ENCODE peak calls at places on chromosomes 11 and 22, in four cellular contexts. One of them, this sample, is unnamed.

GRCh38 chr11:61777234-61778090 is 14.9 kb downstream of the TMEM258 start:
- DNase-seq in pancreas: peak; percentile 94
- DNase-seq in brain microvascular endothelial cell: no peak
- DNase-seq in WERI-Rb-1: no peak
- DNase-seq in this sample: peak; percentile 98

GRCh38 chr22:23180893-23181762 is 819 bp downstream of the BCR start:
- DNase-seq in brain microvascular endothelial cell: no peak
- DNase-seq in WERI-Rb-1: no peak
- DNase-seq in pancreas: peak; percentile 77
- DNase-seq in this sample: peak; percentile 78

GRCh38 chr22:17063372-17064106 is 21.3 kb upstream of the IL17RA start:
- DNase-seq in brain microvascular endothelial cell: no peak
- DNase-seq in pancreas: no peak
- DNase-seq in WERI-Rb-1: no peak
- DNase-seq in this sample: no peak

GRCh38 chr22:22068025-22068424 is 85.4 kb upstream of the TOP3B start:
- DNase-seq in brain microvascular endothelial cell: no peak
- DNase-seq in pancreas: no peak
- DNase-seq in WERI-Rb-1: no peak
- DNase-seq in this sample: no peak

GRCh38 chr22:42645341-42645937 is 3.8 kb downstream of the CYB5R3 start:
- DNase-seq in brain microvascular endothelial cell: no peak
- DNase-seq in pancreas: no peak
- DNase-seq in WERI-Rb-1: no peak
- DNase-seq in this sample: peak; percentile 58

GRCh38 chr11:72641900-72642814 is 32.1 kb downstream of the PDE2A start:
- DNase-seq in brain microvascular endothelial cell: no peak
- DNase-seq in pancreas: no peak
- DNase-seq in WERI-Rb-1: peak; percentile 47
- DNase-seq in this sample: peak; percentile 95

GRCh38 chr22:17914474-17914873 is 109.9 kb downstream of the MICAL3 start:
- DNase-seq in pancreas: no peak
- DNase-seq in WERI-Rb-1: no peak
- DNase-seq in brain microvascular endothelial cell: no peak
- DNase-seq in this sample: no peak

GRCh38 chr11:16776716-16777115 is 38.3 kb downstream of the C11orf58 start:
- DNase-seq in brain microvascular endothelial cell: no peak
- DNase-seq in pancreas: no peak
- DNase-seq in WERI-Rb-1: no peak
- DNase-seq in this sample: no peak

GRCh38 chr11:10898763-10899541 is 41.1 kb upstream of the ZBED5 start:
- DNase-seq in WERI-Rb-1: no peak
- DNase-seq in pancreas: no peak
- DNase-seq in brain microvascular endothelial cell: no peak
- DNase-seq in this sample: no peak

GRCh38 chr11:57426439-57426753 is 525 bp downstream of the SLC43A3 start:
- DNase-seq in pancreas: no peak
- DNase-seq in brain microvascular endothelial cell: no peak
- DNase-seq in WERI-Rb-1: no peak
- DNase-seq in this sample: peak; percentile 54

GRCh38 chr11:12180257-12181205 is 70.1 kb downstream of the MICAL2 start:
- DNase-seq in pancreas: no peak
- DNase-seq in WERI-Rb-1: no peak
- DNase-seq in brain microvascular endothelial cell: peak; percentile 74
- DNase-seq in this sample: no peak

GRCh38 chr11:95790933-95791247 is 592 bp downstream of the CEP57 start:
- DNase-seq in brain microvascular endothelial cell: peak; percentile 59
- DNase-seq in WERI-Rb-1: peak; percentile 65
- DNase-seq in pancreas: peak; percentile 80
- DNase-seq in this sample: peak; percentile 33

GRCh38 chr11:8196749-8197148 is 27.9 kb upstream of the RIC3 start:
- DNase-seq in WERI-Rb-1: no peak
- DNase-seq in brain microvascular endothelial cell: no peak
- DNase-seq in pancreas: no peak
- DNase-seq in this sample: no peak

GRCh38 chr11:44507896-44508440 is 57.5 kb upstream of the CD82 start:
- DNase-seq in brain microvascular endothelial cell: no peak
- DNase-seq in pancreas: no peak
- DNase-seq in WERI-Rb-1: no peak
- DNase-seq in this sample: no peak

GRCh38 chr22:49958462-49958921 is 2.1 kb upstream of the PIM3 start:
- DNase-seq in WERI-Rb-1: no peak
- DNase-seq in pancreas: peak; percentile 67
- DNase-seq in brain microvascular endothelial cell: no peak
- DNase-seq in this sample: no peak

GRCh38 chr22:48577014-48577690 is 1250.5 kb downstream of the BRD1 start:
- DNase-seq in WERI-Rb-1: peak; percentile 53
- DNase-seq in pancreas: no peak
- DNase-seq in brain microvascular endothelial cell: no peak
- DNase-seq in this sample: peak; percentile 79

DNA sequence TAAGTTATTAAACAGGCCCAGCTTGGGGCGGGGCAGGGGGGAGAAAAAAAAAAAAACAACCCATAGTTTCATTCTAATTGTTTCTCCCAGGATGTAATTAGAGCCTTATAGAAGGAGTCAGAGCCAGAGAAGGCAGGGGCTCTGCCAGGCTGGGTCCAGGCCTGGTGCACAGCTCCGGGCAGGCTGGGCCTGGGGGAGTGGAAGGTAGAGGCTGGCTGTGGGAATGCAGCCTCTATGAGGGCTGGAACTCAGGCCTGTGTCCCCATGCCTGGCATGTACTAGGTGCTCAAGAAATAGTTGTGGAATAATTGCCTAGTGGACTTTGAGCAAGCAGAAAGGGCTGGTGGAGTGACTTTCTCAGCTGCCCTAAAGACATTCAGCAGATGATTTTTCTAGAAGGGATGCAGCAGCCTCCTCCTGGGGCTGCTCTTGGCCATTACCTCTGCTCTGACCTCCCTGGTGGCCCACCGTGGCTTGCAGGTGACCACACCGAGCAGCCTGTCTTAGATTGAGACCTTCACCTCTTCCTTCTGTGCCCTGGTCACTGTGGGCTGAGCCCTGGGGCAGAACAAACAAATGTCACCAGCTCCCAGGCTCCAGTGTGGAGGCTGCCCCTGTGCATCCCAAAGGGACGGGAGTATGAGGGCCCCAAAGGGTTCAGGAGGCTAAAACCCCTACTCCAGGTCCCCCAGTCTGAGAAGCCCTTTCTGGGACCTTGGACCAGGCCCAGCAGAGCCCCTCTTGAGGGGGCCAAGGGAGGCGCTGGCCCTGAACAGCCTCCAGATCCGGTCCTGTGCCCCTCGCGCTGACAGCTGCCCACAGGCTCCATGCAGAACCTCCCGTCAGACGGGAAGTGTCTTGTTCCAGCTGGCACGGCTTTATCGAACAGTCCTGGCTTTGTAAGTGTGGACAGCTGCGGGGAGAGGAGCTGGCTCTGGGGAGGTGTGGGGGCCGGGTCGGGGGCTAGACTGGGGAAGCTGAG is 18.8 kb downstream of the MYEOV start:
- DNase-seq in brain microvascular endothelial cell: no peak
- DNase-seq in WERI-Rb-1: no peak
- DNase-seq in pancreas: no peak
- DNase-seq in this sample: no peak
- H3K4me3 ChIP-seq in brain microvascular endothelial cell: no peak overlapping the region
- H3K4me3 ChIP-seq in WERI-Rb-1: no peak overlapping the region
- H3K4me3 ChIP-seq in pancreas: no peak overlapping the region
- H3K4me3 ChIP-seq in this sample: no peak overlapping the region

DNA sequence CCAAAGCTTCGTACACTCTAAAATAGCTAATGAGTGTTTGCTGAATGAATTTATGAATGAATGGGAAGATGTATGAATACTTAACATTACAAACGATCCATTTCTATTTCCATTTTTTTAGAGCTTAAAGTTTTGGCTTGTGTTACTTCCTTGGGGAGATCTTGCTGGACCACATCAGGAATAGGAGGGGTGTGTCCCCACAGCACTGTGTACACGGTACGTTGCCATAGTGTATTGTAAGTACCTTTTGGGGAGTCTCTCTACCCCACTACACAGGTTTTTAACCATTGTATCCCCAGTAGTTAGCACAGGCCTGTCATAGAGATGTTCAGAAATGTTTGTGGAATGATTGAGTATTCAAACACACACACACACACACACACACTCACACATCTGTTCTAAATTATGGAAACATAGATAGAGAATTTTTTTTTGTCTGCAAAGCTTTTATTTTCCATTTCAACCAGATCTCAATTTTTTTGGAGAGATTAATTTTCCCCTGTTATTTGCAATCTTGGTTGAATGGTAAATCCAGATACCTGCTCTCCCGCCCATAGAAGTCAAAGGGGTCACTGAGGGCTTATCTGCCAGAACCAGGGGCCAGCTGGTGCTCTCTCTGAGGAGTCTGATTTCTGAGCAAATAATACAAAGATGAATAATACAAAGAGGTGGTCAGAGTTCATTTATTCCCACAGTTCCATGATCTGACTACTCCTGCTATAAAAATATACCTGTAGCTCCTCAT is 471.0 kb downstream of the INSC start:
- DNase-seq in WERI-Rb-1: no peak
- DNase-seq in pancreas: no peak
- DNase-seq in brain microvascular endothelial cell: no peak
- DNase-seq in this sample: no peak
- H3K27me3 ChIP-seq in WERI-Rb-1: peaks cover 68% of the 10 kb centered on the region
- H3K27me3 ChIP-seq in pancreas: no peaks in the 10 kb centered on the region
- H3K27me3 ChIP-seq in brain microvascular endothelial cell: no peaks in the 10 kb centered on the region
- H3K27me3 ChIP-seq in this sample: no peaks in the 10 kb centered on the region

DNA sequence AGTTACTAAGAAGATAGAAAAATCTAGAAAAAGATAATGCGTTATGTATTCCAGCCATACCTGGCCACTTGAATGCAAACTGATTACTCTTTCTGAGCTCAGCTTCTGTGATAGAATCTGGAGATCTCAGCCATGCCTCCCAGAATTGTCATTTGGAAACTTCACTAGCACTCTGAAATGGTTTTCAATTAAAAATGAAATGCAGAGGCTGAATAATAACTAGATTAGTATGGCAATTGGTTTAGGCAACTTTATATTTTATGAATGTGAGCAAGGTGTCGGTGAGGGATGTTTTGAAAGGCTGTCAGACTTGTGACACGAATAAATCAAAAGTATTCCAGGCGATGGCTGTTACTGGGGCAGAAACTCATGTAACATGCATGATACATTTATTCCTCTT is 128.8 kb upstream of the SORL1-AS1 start:
- DNase-seq in brain microvascular endothelial cell: no peak
- DNase-seq in WERI-Rb-1: no peak
- DNase-seq in pancreas: no peak
- DNase-seq in this sample: no peak
- H3K36me3 ChIP-seq in brain microvascular endothelial cell: no peaks in the 10 kb centered on the region
- H3K36me3 ChIP-seq in WERI-Rb-1: no peaks in the 10 kb centered on the region
- H3K36me3 ChIP-seq in pancreas: no peaks in the 10 kb centered on the region
- H3K36me3 ChIP-seq in this sample: peaks cover 16% of the 10 kb centered on the region

DNA sequence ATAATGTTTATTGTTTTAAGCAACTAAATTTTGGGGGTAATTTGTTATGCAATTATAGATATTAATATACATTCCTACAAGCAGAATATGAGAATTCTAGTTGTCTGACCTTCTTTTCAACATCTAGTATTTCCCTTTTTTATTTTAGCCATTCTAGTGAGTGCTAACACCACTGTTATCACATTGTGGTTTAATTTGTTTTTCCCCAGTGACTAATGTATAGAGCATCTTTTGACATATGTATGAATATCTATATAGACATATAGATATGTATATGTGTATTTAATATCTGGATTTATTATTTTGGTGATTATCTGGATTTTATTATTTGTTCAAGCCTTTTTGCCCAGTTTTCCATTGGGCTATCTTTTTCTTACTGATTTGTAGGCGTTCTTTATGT is 66.6 kb downstream of the STIM1 start:
- DNase-seq in brain microvascular endothelial cell: no peak
- DNase-seq in pancreas: no peak
- DNase-seq in WERI-Rb-1: no peak
- DNase-seq in this sample: no peak
- H3K4me3 ChIP-seq in brain microvascular endothelial cell: no peak overlapping the region
- H3K4me3 ChIP-seq in pancreas: no peak overlapping the region
- H3K4me3 ChIP-seq in WERI-Rb-1: no peak overlapping the region
- H3K4me3 ChIP-seq in this sample: no peak overlapping the region

GRCh38 chr11:114050258-114050927 is 9.1 kb upstream of the ZBTB16 start:
- DNase-seq in WERI-Rb-1: no peak
- DNase-seq in pancreas: no peak
- DNase-seq in brain microvascular endothelial cell: no peak
- DNase-seq in this sample: no peak
- H3K27me3 ChIP-seq in WERI-Rb-1: no peaks in the 10 kb centered on the region
- H3K27me3 ChIP-seq in pancreas: no peaks in the 10 kb centered on the region
- H3K27me3 ChIP-seq in brain microvascular endothelial cell: peaks cover 4% of the 10 kb centered on the region
- H3K27me3 ChIP-seq in this sample: peaks cover 3% of the 10 kb centered on the region

GRCh38 chr22:41171996-41172395 is 33.1 kb upstream of the L3MBTL2 start:
- DNase-seq in pancreas: no peak
- DNase-seq in WERI-Rb-1: no peak
- DNase-seq in brain microvascular endothelial cell: no peak
- DNase-seq in this sample: no peak
- H3K36me3 ChIP-seq in pancreas: peaks cover 74% of the 10 kb centered on the region
- H3K36me3 ChIP-seq in WERI-Rb-1: peaks cover 91% of the 10 kb centered on the region
- H3K36me3 ChIP-seq in brain microvascular endothelial cell: peaks cover 82% of the 10 kb centered on the region
- H3K36me3 ChIP-seq in this sample: peaks cover 59% of the 10 kb centered on the region

DNA sequence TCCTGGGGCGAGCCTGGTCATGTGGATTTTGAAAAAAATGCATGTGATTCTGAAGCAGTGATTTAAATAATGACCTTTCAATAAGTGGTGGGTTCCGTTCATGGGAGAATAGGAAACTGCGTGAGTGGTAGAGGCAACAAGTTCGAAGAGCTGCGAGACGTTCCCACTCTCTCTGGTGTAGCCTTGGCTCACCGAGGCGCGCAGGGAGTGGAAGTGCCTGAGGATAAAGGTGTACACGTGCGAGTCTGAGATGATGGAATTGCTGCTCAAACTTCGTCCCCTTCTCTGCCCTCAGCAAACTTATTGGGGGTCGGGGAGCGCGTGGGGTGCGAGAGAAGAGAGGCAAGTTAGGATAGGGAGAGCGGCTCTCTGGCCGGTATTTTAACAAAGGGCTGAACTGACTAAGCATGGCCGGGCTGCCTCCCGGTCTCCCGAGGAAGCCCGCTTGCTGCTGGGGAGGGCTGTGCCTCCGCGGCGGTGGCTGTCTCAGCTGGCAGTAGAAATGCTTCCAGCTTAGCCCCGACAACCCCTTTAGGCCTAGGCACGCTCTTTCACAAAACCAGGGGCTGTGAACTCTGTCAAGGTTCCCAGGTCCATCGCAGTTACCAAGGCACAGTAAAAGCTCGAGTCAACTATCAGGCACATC is 870 bp upstream of the STT3A start:
- DNase-seq in WERI-Rb-1: peak; percentile 10
- DNase-seq in pancreas: peak; percentile 70
- DNase-seq in brain microvascular endothelial cell: peak; percentile 17
- DNase-seq in this sample: peak; percentile 64
- H3K4me3 ChIP-seq in WERI-Rb-1: peak overlapping the region; percentile 90
- H3K4me3 ChIP-seq in pancreas: peak overlapping the region; percentile 70
- H3K4me3 ChIP-seq in brain microvascular endothelial cell: peak overlapping the region; percentile 63
- H3K4me3 ChIP-seq in this sample: peak overlapping the region; percentile 63

GRCh38 chr11:74684661-74685060 is 46.6 kb downstream of the CHRDL2 start:
- DNase-seq in WERI-Rb-1: no peak
- DNase-seq in pancreas: no peak
- DNase-seq in brain microvascular endothelial cell: no peak
- DNase-seq in this sample: peak; percentile 10
- H3K27me3 ChIP-seq in WERI-Rb-1: no peaks in the 10 kb centered on the region
- H3K27me3 ChIP-seq in pancreas: no peaks in the 10 kb centered on the region
- H3K27me3 ChIP-seq in brain microvascular endothelial cell: no peaks in the 10 kb centered on the region
- H3K27me3 ChIP-seq in this sample: no peaks in the 10 kb centered on the region